ENCODE peak calls at places on chromosomes 12 and 14, in four cellular contexts. D, A, Z and M are unnamed samples.

GRCh38 chr12:25529738-25530137 is 23.3 kb downstream of the LMNTD1 start:
- DNase-seq in D (no peak), A (no peak), Z (no peak), M (no peak)

GRCh38 chr14:81221579-81222102 is 882 bp upstream of the GTF2A1 start:
- DNase-seq in D (no peak), A (no peak), Z (no peak), M (no peak)

GRCh38 chr14:57999471-57999870 is 133.6 kb upstream of the SLC35F4 start:
- DNase-seq in D (no peak), A (no peak), Z (no peak), M (no peak)

GRCh38 chr12:89344862-89345202 is 7.5 kb downstream of the DUSP6 start:
- DNase-seq in D (no peak), A (no peak), Z (no peak), M (no peak)

GRCh38 chr14:100775831-100776591 is 49.3 kb downstream of the DLK1 start:
- DNase-seq in D (no peak), A (no peak), Z (no peak), M (peak; percentile 40)

GRCh38 chr12:31369712-31370521 is 44.0 kb upstream of the SINHCAF start:
- DNase-seq in D (no peak), A (peak; percentile 29), Z (no peak), M (no peak)

GRCh38 chr14:50345891-50346422 is 33.8 kb downstream of the DMAC2L start:
- DNase-seq in D (no peak), A (no peak), Z (no peak), M (no peak)

GRCh38 chr12:32217354-32218310 is 111.0 kb downstream of the BICD1 start:
- DNase-seq in D (no peak), A (peak; percentile 33), Z (peak; percentile 69), M (no peak)

GRCh38 chr12:69595689-69596088 is 10.4 kb downstream of the CCT2 start:
- DNase-seq in D (no peak), A (no peak), Z (no peak), M (no peak)

GRCh38 chr14:89855961-89856360 is 98.6 kb downstream of the EFCAB11 start:
- DNase-seq in D (no peak), A (no peak), Z (no peak), M (no peak)

GRCh38 chr12:100927825-100928224 is 133.2 kb downstream of the ANO4 start:
- DNase-seq in D (no peak), A (no peak), Z (no peak), M (no peak)

GRCh38 chr12:8819676-8819980 is 2.8 kb upstream of the A2ML1 start:
- DNase-seq in D (no peak), A (no peak), Z (no peak), M (no peak)

GRCh38 chr14:55433880-55434804 is 6.3 kb downstream of the TBPL2 start:
- DNase-seq in D (no peak), A (no peak), Z (no peak), M (no peak)

GRCh38 chr14:72736348-72736747 is 157.6 kb downstream of the DPF3 start:
- DNase-seq in D (no peak), A (peak; percentile 49), Z (no peak), M (peak; percentile 13)

GRCh38 chr14:64998455-64998931 is 11.8 kb downstream of the FNTB start:
- DNase-seq in D (no peak), A (no peak), Z (no peak), M (no peak)

GRCh38 chr14:36822671-36823070 is 161.0 kb downstream of the PAX9 start:
- DNase-seq in D (no peak), A (no peak), Z (no peak), M (no peak)

GRCh38 chr12:96906849-96907664 is at the start of gene NEDD1:
- DNase-seq in D (peak; percentile 64), A (peak; percentile 68), Z (peak; percentile 93), M (peak; percentile 90)

GRCh38 chr12:1804545-1805332 is 15.6 kb upstream of the LRTM2 start:
- DNase-seq in D (peak; percentile 47), A (peak; percentile 86), Z (peak; percentile 92), M (peak; percentile 93)

GRCh38 chr14:95597784-95598204 is 62.9 kb downstream of the GLRX5 start:
- DNase-seq in D (no peak), A (no peak), Z (no peak), M (no peak)

GRCh38 chr14:23562822-23563472 is 4.6 kb downstream of the AP1G2 start:
- DNase-seq in D (no peak), A (no peak), Z (no peak), M (peak; percentile 67)

GRCh38 chr12:105256921-105257320 is 20.9 kb upstream of the APPL2 start:
- DNase-seq in D (no peak), A (no peak), Z (no peak), M (no peak)

GRCh38 chr12:121388421-121388981 is 11.4 kb upstream of the RNF34 start:
- DNase-seq in D (no peak), A (no peak), Z (no peak), M (no peak)

GRCh38 chr14:103558071-103558882 is 4.2 kb downstream of the BAG5 start:
- DNase-seq in D (no peak), A (peak; percentile 73), Z (peak; percentile 2), M (no peak)

GRCh38 chr14:57066887-57067513 is 201.7 kb downstream of the EXOC5 start:
- DNase-seq in D (no peak), A (no peak), Z (peak; percentile 51), M (no peak)

GRCh38 chr12:64514456-64514855 is 62.5 kb downstream of the TBK1 start:
- DNase-seq in D (no peak), A (no peak), Z (no peak), M (no peak)

GRCh38 chr14:61537567-61538463 is 157.5 kb upstream of the HIF1A start:
- DNase-seq in D (no peak), A (no peak), Z (no peak), M (no peak)

GRCh38 chr14:96067985-96068930 is 29.1 kb downstream of the C14orf132 start:
- DNase-seq in D (no peak), A (no peak), Z (peak; percentile 16), M (peak; percentile 11)

GRCh38 chr12:34394211-34395055 is 372.1 kb downstream of the ALG10 start:
- DNase-seq in D (no peak), A (peak; percentile 2), Z (peak; percentile 28), M (peak; percentile 46)

GRCh38 chr12:79517363-79517762 is 173.4 kb downstream of the PAWR start:
- DNase-seq in D (no peak), A (no peak), Z (no peak), M (no peak)

GRCh38 chr12:54338682-54339296 is 13.9 kb downstream of the COPZ1 start:
- DNase-seq in D (no peak), A (no peak), Z (no peak), M (no peak)
- H3K27ac ChIP-seq in D (peak overlapping the region; percentile 48), A (no peak overlapping the region), Z (no peak overlapping the region), M (no peak overlapping the region)

GRCh38 chr12:111673503-111673902 is 12.3 kb downstream of the BRAP start:
- DNase-seq in D (no peak), A (no peak), Z (no peak), M (no peak)
- H3K27me3 ChIP-seq in D (no peaks in the 10 kb centered on the region), A (no peaks in the 10 kb centered on the region), Z (no peaks in the 10 kb centered on the region), M (no peaks in the 10 kb centered on the region)

GRCh38 chr12:81294325-81295190 is 216.7 kb downstream of the ACSS3 start:
- DNase-seq in D (no peak), A (no peak), Z (no peak), M (no peak)

GRCh38 chr12:81284137-81284536 is 206.3 kb downstream of the ACSS3 start:
- DNase-seq in D (no peak), A (no peak), Z (no peak), M (no peak)

GRCh38 chr12:81288651-81289050 is 210.8 kb downstream of the ACSS3 start:
- DNase-seq in D (no peak), A (no peak), Z (no peak), M (no peak)
- H3K27ac ChIP-seq in D (no peak overlapping the region), A (no peak overlapping the region), Z (no peak overlapping the region), M (no peak overlapping the region)

DNA sequence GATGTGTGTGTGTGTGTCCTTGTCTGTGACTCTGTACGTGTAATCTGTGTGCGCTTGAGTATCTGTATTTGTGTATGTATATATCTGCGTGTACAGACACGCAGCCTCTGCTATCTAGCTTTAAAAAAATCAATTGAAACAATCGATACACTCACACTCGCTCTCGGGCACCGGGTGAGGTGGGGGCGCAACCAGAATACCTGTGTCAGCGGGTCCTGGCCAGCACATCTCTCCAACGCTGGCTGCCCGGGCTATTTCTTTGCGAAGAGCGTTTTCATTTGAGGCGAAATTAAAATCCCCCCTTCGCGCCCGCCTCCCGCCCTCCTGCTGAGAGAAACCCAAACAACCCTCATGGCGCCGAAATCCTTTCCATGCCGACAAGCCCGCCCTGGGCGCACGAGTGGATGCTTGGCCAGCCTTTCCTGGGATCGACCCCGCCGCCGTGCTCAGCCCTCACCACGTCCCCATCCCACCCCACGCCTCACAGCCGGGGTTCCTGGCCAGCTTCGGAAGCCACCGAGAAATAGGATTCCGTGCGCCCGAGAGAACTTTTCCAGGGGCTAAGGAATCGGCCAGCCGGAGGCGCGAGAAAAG is 1.2 kb downstream of the ZDHHC22 start:
- DNase-seq in D (no peak), A (no peak), Z (no peak), M (no peak)
- H3K27me3 ChIP-seq in D (peaks cover 16% of the 10 kb centered on the region), A (peaks cover 65% of the 10 kb centered on the region), Z (peaks cover 89% of the 10 kb centered on the region), M (peaks cover 92% of the 10 kb centered on the region)